ENCODE peak calls at places on chromosomes 12 and 14, in four cellular contexts. One of them, this sample, is unnamed.

GRCh38 chr14:101947904-101948665 is 16.3 kb upstream of the DYNC1H1 start:
- DNase-seq in ovary: peak; percentile 100
- DNase-seq in PC-9: peak; percentile 100
- DNase-seq in IMR-90: peak; percentile 100
- DNase-seq in this sample: peak; percentile 99

GRCh38 chr12:93235881-93236280 is 141.8 kb upstream of the NUDT4 start:
- DNase-seq in PC-9: no peak
- DNase-seq in IMR-90: no peak
- DNase-seq in ovary: no peak
- DNase-seq in this sample: no peak

GRCh38 chr12:57216014-57216891 is at the start of gene NXPH4:
- DNase-seq in PC-9: peak; percentile 55
- DNase-seq in ovary: peak; percentile 58
- DNase-seq in IMR-90: no peak
- DNase-seq in this sample: no peak

GRCh38 chr12:49026101-49026500 is 7.5 kb upstream of the PRKAG1 start:
- DNase-seq in PC-9: no peak
- DNase-seq in IMR-90: no peak
- DNase-seq in ovary: no peak
- DNase-seq in this sample: no peak

GRCh38 chr12:106127289-106128126 is 11.2 kb downstream of the NUAK1 start:
- DNase-seq in ovary: no peak
- DNase-seq in IMR-90: peak; percentile 16
- DNase-seq in PC-9: no peak
- DNase-seq in this sample: no peak

GRCh38 chr12:27434673-27435565 is 11.6 kb upstream of the SMCO2 start:
- DNase-seq in PC-9: peak; percentile 8
- DNase-seq in ovary: peak; percentile 23
- DNase-seq in IMR-90: no peak
- DNase-seq in this sample: no peak

GRCh38 chr14:23301969-23302289 is 730 bp downstream of the PPP1R3E start:
- DNase-seq in PC-9: no peak
- DNase-seq in IMR-90: no peak
- DNase-seq in ovary: no peak
- DNase-seq in this sample: no peak

GRCh38 chr12:117321572-117321971 is 39.9 kb downstream of the NOS1 start:
- DNase-seq in PC-9: no peak
- DNase-seq in IMR-90: no peak
- DNase-seq in ovary: no peak
- DNase-seq in this sample: no peak

GRCh38 chr14:102606296-102606695 is 13.8 kb downstream of the RCOR1 start:
- DNase-seq in IMR-90: no peak
- DNase-seq in ovary: no peak
- DNase-seq in PC-9: no peak
- DNase-seq in this sample: no peak

GRCh38 chr12:104480826-104481457 is 24.2 kb downstream of the CHST11 start:
- DNase-seq in IMR-90: peak; percentile 79
- DNase-seq in PC-9: no peak
- DNase-seq in ovary: no peak
- DNase-seq in this sample: no peak

GRCh38 chr14:104294628-104294982 is 156.2 kb downstream of the KIF26A start:
- DNase-seq in ovary: peak; percentile 24
- DNase-seq in PC-9: no peak
- DNase-seq in IMR-90: no peak
- DNase-seq in this sample: no peak

GRCh38 chr12:21648378-21648777 is 9.3 kb downstream of the LDHB start:
- DNase-seq in PC-9: no peak
- DNase-seq in IMR-90: no peak
- DNase-seq in ovary: no peak
- DNase-seq in this sample: no peak

GRCh38 chr14:31420013-31420318 is 384 bp downstream of the HEATR5A start:
- DNase-seq in ovary: peak; percentile 68
- DNase-seq in IMR-90: no peak
- DNase-seq in PC-9: peak; percentile 86
- DNase-seq in this sample: no peak

GRCh38 chr12:131723532-131723931 is 12.6 kb downstream of the SFSWAP start:
- DNase-seq in IMR-90: no peak
- DNase-seq in ovary: no peak
- DNase-seq in PC-9: no peak
- DNase-seq in this sample: no peak

GRCh38 chr14:93536945-93537344 is 106.2 kb downstream of the UNC79 start:
- DNase-seq in IMR-90: no peak
- DNase-seq in ovary: no peak
- DNase-seq in PC-9: no peak
- DNase-seq in this sample: no peak

GRCh38 chr12:93676408-93677194 is 574 bp upstream of the CRADD start:
- DNase-seq in ovary: peak; percentile 31
- DNase-seq in IMR-90: no peak
- DNase-seq in PC-9: no peak
- DNase-seq in this sample: no peak

GRCh38 chr14:50607181-50607580 is 47.2 kb downstream of the ATL1 start:
- DNase-seq in ovary: no peak
- DNase-seq in IMR-90: peak; percentile 63
- DNase-seq in PC-9: no peak
- DNase-seq in this sample: no peak

GRCh38 chr12:123937707-123938600 is 34.7 kb downstream of the CCDC92 start:
- DNase-seq in PC-9: no peak
- DNase-seq in IMR-90: peak; percentile 17
- DNase-seq in ovary: no peak
- DNase-seq in this sample: no peak

GRCh38 chr14:65000868-65001600 is 14.3 kb downstream of the FNTB start:
- DNase-seq in PC-9: no peak
- DNase-seq in ovary: no peak
- DNase-seq in IMR-90: peak; percentile 53
- DNase-seq in this sample: no peak

GRCh38 chr14:71094722-71095121 is 187.5 kb downstream of the PCNX1 start:
- DNase-seq in ovary: no peak
- DNase-seq in IMR-90: no peak
- DNase-seq in PC-9: no peak
- DNase-seq in this sample: no peak

GRCh38 chr12:9634177-9634803 is 26.6 kb upstream of the KLRB1 start:
- DNase-seq in IMR-90: peak; percentile 47
- DNase-seq in PC-9: peak; percentile 56
- DNase-seq in ovary: no peak
- DNase-seq in this sample: no peak

GRCh38 chr12:990308-990648 is 745 bp upstream of the ERC1 start:
- DNase-seq in ovary: peak; percentile 81
- DNase-seq in PC-9: peak; percentile 37
- DNase-seq in IMR-90: peak; percentile 74
- DNase-seq in this sample: no peak

GRCh38 chr14:99329711-99330315 is 57.8 kb upstream of the BCL11B start:
- DNase-seq in IMR-90: no peak
- DNase-seq in PC-9: no peak
- DNase-seq in ovary: no peak
- DNase-seq in this sample: no peak

GRCh38 chr12:50354908-50355307 is 41.5 kb downstream of the FAM186A start:
- DNase-seq in PC-9: no peak
- DNase-seq in ovary: no peak
- DNase-seq in IMR-90: no peak
- DNase-seq in this sample: no peak

GRCh38 chr12:53999596-54000104 is 311 bp upstream of the HOXC9 start:
- DNase-seq in PC-9: no peak
- DNase-seq in IMR-90: peak; percentile 31
- DNase-seq in ovary: no peak
- DNase-seq in this sample: no peak
- H3K4me3 ChIP-seq in PC-9: no peak overlapping the region
- H3K4me3 ChIP-seq in IMR-90: no peak overlapping the region
- H3K4me3 ChIP-seq in ovary: peak overlapping the region; percentile 48
- H3K4me3 ChIP-seq in this sample: peak overlapping the region; percentile 62

GRCh38 chr14:28141662-28142061 is 624.9 kb upstream of the FOXG1 start:
- DNase-seq in PC-9: no peak
- DNase-seq in ovary: no peak
- DNase-seq in IMR-90: no peak
- DNase-seq in this sample: no peak

GRCh38 chr14:28143340-28143739 is 623.2 kb upstream of the FOXG1 start:
- DNase-seq in IMR-90: no peak
- DNase-seq in ovary: no peak
- DNase-seq in PC-9: no peak
- DNase-seq in this sample: no peak

GRCh38 chr14:28142400-28143015 is 624.1 kb upstream of the FOXG1 start:
- DNase-seq in ovary: no peak
- DNase-seq in PC-9: no peak
- DNase-seq in IMR-90: no peak
- DNase-seq in this sample: no peak
- TF ChIP-seq CTCF in ovary: no peak
- TF ChIP-seq CTCF in PC-9: peak; percentile 28
- TF ChIP-seq CTCF in IMR-90: no peak
- TF ChIP-seq CTCF in this sample: peak; percentile 50

GRCh38 chr12:2743478-2743877 is 51.3 kb upstream of the FKBP4 start:
- DNase-seq in PC-9: no peak
- DNase-seq in IMR-90: no peak
- DNase-seq in ovary: no peak
- DNase-seq in this sample: no peak
- H3K4me3 ChIP-seq in PC-9: no peak overlapping the region
- H3K4me3 ChIP-seq in IMR-90: no peak overlapping the region
- H3K4me3 ChIP-seq in ovary: no peak overlapping the region
- H3K4me3 ChIP-seq in this sample: no peak overlapping the region

GRCh38 chr12:85951823-85952222 is 77.7 kb downstream of the NTS start:
- DNase-seq in IMR-90: peak; percentile 5
- DNase-seq in PC-9: no peak
- DNase-seq in ovary: no peak
- DNase-seq in this sample: no peak

GRCh38 chr12:85949253-85949652 is 75.2 kb downstream of the NTS start:
- DNase-seq in IMR-90: no peak
- DNase-seq in PC-9: no peak
- DNase-seq in ovary: no peak
- DNase-seq in this sample: no peak

DNA sequence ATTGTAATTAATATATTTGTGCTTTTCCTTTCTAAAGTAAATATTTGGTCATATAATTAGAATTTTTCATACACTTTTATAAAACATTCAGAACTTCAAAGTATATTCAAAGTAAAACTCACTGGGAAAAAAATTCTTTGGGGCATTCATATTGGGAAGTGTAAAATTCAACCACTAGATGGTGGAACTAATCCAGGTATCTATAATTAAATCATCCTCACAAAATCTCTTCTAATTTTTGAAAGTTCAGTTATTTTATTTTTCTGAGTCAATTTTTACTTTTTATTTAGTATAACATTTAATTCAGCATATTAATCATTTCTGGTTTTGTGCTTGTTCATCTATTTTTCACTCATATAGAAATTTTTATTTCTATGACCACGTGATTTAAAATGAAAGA is 81.0 kb downstream of the NTS start:
- DNase-seq in ovary: no peak
- DNase-seq in IMR-90: no peak
- DNase-seq in PC-9: no peak
- DNase-seq in this sample: no peak
- TF ChIP-seq CTCF in ovary: no peak
- TF ChIP-seq CTCF in IMR-90: peak; percentile 38
- TF ChIP-seq CTCF in PC-9: peak; percentile 63
- TF ChIP-seq CTCF in this sample: no peak

This sample was measured in kidney epithelial cell.